ENCODE peak calls at places on chromosomes 7 and 10, in five cellular contexts. A, R, G, M and C are unnamed samples.

GRCh38 chr10:113780681-113781250 is 29.3 kb downstream of the PLEKHS1 start:
- DNase-seq in A (no peak), M (no peak), R (no peak), G (no peak), C (peak; percentile 15)

GRCh38 chr10:88318803-88319202 is 264.3 kb downstream of the RNLS start:
- DNase-seq in G (peak; percentile 6), R (no peak), A (no peak), M (peak; percentile 39), C (no peak)

GRCh38 chr10:23283680-23284079 is 60.9 kb downstream of the C10orf67 start:
- DNase-seq in M (no peak), G (no peak), A (no peak), R (no peak), C (no peak)

GRCh38 chr10:78551184-78552005 is 517.4 kb upstream of the ZMIZ1 start:
- DNase-seq in R (no peak), G (no peak), M (no peak), A (no peak), C (no peak)

GRCh38 chr7:136063337-136063666 is 86.1 kb upstream of the MTPN start:
- DNase-seq in A (no peak), M (no peak), R (no peak), G (no peak), C (no peak)

GRCh38 chr10:47330804-47331203 is 8.6 kb downstream of the GDF2 start:
- DNase-seq in G (no peak), M (no peak), R (no peak), A (no peak), C (no peak)

GRCh38 chr7:98178321-98178720 is 32.9 kb upstream of the BHLHA15 start:
- DNase-seq in A (no peak), G (no peak), R (no peak), M (peak; percentile 26), C (no peak)

GRCh38 chr10:60944159-60944909 is at the start of gene RHOBTB1:
- DNase-seq in A (peak; percentile 86), M (peak; percentile 81), G (peak; percentile 87), R (peak; percentile 63), C (peak; percentile 51)

GRCh38 chr10:61486738-61487396 is 33.7 kb upstream of the TMEM26 start:
- DNase-seq in M (no peak), R (peak; percentile 50), G (no peak), A (peak; percentile 31), C (peak; percentile 27)

GRCh38 chr7:93146465-93147127 is 1.6 kb downstream of the SAMD9L start:
- DNase-seq in A (no peak), M (no peak), R (no peak), G (no peak), C (no peak)

GRCh38 chr7:3095046-3095445 is 51.4 kb upstream of the CARD11 start:
- DNase-seq in R (no peak), G (no peak), M (no peak), A (no peak), C (no peak)

GRCh38 chr7:87159538-87159937 is 7.3 kb downstream of the DMTF1 start:
- DNase-seq in A (no peak), M (no peak), R (no peak), G (no peak), C (no peak)

GRCh38 chr7:29854257-29854938 is 48.1 kb downstream of the WIPF3 start:
- DNase-seq in M (no peak), R (no peak), A (peak; percentile 6), G (no peak), C (peak; percentile 32)

GRCh38 chr10:60212195-60212594 is 177.5 kb downstream of the ANK3 start:
- DNase-seq in M (no peak), R (no peak), G (no peak), A (no peak), C (no peak)

GRCh38 chr10:67843284-67843683 is 5.3 kb upstream of the DNAJC12 start:
- DNase-seq in M (no peak), R (no peak), G (no peak), A (no peak), C (no peak)

GRCh38 chr10:3803884-3804741 is 19.1 kb upstream of the KLF6 start:
- DNase-seq in M (no peak), R (no peak), A (peak; percentile 43), G (no peak), C (no peak)

GRCh38 chr7:43577485-43577951 is 5.4 kb upstream of the STK17A start:
- DNase-seq in R (no peak), G (peak; percentile 54), M (peak; percentile 59), A (peak; percentile 27), C (no peak)

GRCh38 chr7:156820445-156821063 is 72.4 kb downstream of the LMBR1 start:
- DNase-seq in R (no peak), A (no peak), M (no peak), G (no peak), C (no peak)

GRCh38 chr7:156929789-156930539 is 19.5 kb upstream of the NOM1 start:
- DNase-seq in M (no peak), R (no peak), G (no peak), A (no peak), C (no peak)

GRCh38 chr7:81327468-81327867 is 408.6 kb upstream of the SEMA3C start:
- DNase-seq in R (no peak), A (no peak), M (no peak), G (no peak), C (no peak)

GRCh38 chr10:120606051-120606764 is 149.2 kb downstream of the PLPP4 start:
- DNase-seq in M (no peak), R (no peak), A (no peak), G (no peak), C (no peak)